ENCODE peak calls at places on chromosomes 11 and 22, in nine cellular contexts. S, B, E, U, J, W, L, F and N are unnamed samples.

GRCh38 chr11:581342-581741 is 5.1 kb downstream of the PHRF1 start:
- DNase-seq in L (no peak), E (no peak), J (no peak), B (no peak), S (no peak), W (no peak), F (no peak), U (no peak), N (no peak)

GRCh38 chr11:35856756-35857155 is 87.1 kb upstream of the LDLRAD3 start:
- DNase-seq in S (no peak), W (no peak), J (no peak), B (no peak), U (no peak), F (no peak), E (no peak), L (no peak), N (no peak)

GRCh38 chr11:120134931-120135228 is 3.0 kb downstream of the TRIM29 start:
- DNase-seq in L (no peak), S (no peak), B (no peak), E (no peak), W (no peak), U (no peak), F (no peak), J (no peak), N (no peak)

GRCh38 chr11:130816516-130816915 is 99.8 kb downstream of the SNX19 start:
- DNase-seq in E (no peak), S (no peak), J (peak), L (no peak), U (no peak), F (no peak), W (no peak), B (no peak), N (peak)

GRCh38 chr11:83292709-83293435 is 6.7 kb upstream of the CCDC90B start:
- DNase-seq in L (no peak), W (peak), F (peak), J (peak), U (peak), S (peak), E (no peak), B (peak), N (peak)

GRCh38 chr11:82775218-82775617 is 41.6 kb upstream of the FAM181B start:
- DNase-seq in J (no peak), B (no peak), E (no peak), F (no peak), L (no peak), U (no peak), S (no peak), W (no peak), N (no peak)

GRCh38 chr11:68211546-68211945 is 1.6 kb downstream of the KMT5B start:
- DNase-seq in B (peak), U (no peak), W (no peak), F (no peak), S (no peak), E (no peak), L (no peak), J (no peak), N (no peak)

GRCh38 chr11:1480191-1480554 is 6.4 kb downstream of the MOB2 start:
- DNase-seq in B (peak), L (no peak), S (no peak), W (no peak), E (no peak), J (no peak), F (no peak), U (no peak), N (no peak)

GRCh38 chr11:12225046-12225739 is 114.8 kb downstream of the MICAL2 start:
- DNase-seq in L (no peak), U (no peak), S (no peak), J (no peak), E (no peak), F (no peak), W (no peak), B (no peak), N (no peak)

GRCh38 chr22:20523118-20523983 is 15.9 kb downstream of the MED15 start:
- DNase-seq in L (no peak), E (no peak), W (no peak), J (peak), B (no peak), S (no peak), F (peak), U (peak), N (peak)

GRCh38 chr11:67102664-67103063 is 16.4 kb upstream of the KDM2A start:
- DNase-seq in E (no peak), F (no peak), S (no peak), W (no peak), U (no peak), J (no peak), L (no peak), B (no peak), N (no peak)

GRCh38 chr11:17496406-17496805 is 19.8 kb upstream of the ABCC8 start:
- DNase-seq in E (no peak), L (no peak), S (no peak), J (no peak), B (no peak), U (peak), F (peak), W (peak), N (peak)

GRCh38 chr22:50627914-50628542 is at the start of gene ARSA:
- DNase-seq in L (peak), B (peak), U (peak), F (peak), W (peak), S (peak), J (peak), E (peak), N (peak)

GRCh38 chr11:1299621-1300020 is 9.8 kb downstream of the TOLLIP start:
- DNase-seq in L (no peak), F (no peak), U (no peak), S (no peak), B (no peak), J (no peak), E (peak), W (no peak), N (no peak)

GRCh38 chr11:9073826-9074225 is 17.6 kb downstream of the SCUBE2 start:
- DNase-seq in S (no peak), L (no peak), J (peak), U (no peak), E (no peak), B (no peak), W (no peak), F (no peak), N (no peak)

DNA sequence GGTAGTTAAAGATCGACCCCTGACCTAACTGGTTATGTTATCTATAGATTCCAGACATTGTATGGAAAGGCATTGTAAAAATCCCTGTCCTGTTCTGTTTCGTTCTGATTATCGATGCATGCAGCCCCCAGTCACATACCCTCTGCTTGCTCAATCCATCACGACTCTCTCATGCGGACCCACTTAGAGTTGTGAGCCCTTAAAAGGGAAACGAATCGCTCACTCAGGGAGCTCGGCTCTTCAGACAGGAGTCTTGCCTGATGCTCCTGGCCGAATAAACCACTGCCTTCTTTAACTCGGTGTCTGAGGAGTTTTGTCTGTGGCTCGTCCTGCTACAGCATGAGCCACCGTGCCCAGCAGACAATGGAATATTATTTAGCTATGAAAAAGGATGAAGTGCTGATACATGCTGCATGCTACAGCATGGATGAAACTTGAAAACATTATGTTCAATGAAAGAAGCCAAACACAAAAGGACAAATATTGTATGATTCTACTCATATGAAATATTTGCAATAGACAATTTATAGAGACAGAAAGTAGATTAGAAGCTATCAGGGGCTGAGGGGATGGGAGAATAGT is 12.0 kb upstream of the LGALS2 start:
- DNase-seq in B (no peak), J (no peak), L (peak), S (no peak), W (no peak), E (no peak), F (no peak), U (no peak), N (no peak)
- H3K4me3 ChIP-seq in B (no peak), J (no peak), L (peak), S (peak), W (no peak), E (no peak), F (peak), U (peak), N (no peak)

DNA sequence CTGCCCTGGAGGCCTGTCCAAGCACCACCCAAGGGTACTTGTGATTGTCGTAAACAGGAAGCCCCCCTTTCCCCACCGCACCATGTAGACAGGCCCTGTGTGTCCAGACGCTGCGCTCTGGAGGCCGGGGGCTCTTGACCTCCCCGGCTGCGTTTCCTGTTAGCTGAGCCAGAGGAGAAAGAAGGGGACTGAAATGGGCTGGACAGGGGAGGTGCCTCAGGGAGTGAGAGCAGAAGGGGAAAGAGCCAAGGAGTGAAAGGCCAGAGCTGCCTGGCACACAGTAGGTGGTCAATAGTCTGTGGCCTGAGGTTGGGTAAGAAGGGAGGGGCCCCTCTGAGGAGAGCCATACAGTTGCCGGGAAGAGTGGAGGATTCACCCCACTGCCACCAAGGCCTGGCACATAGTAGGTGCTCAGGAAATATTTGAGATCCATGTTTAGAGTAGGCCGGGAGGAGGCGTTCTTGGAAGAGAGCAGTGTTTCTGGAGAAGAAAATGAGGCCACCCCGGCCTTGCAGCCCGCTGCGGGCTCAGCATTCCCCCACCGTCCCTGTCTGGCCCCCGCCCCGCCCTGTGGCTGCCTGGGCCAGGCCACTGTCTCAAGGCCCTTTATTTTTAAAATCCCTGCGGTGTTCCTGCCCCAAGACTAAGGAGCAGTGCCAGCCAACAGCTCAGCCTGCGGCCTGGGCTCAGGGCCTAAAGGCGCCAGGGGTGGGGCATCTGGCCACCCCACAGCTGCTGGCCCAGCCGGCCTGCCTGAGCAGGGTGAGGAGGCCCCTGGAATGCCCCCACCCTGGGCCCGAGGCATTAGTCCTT is 13.6 kb upstream of the CDC42EP1 start:
- DNase-seq in L (peak), S (no peak), F (peak), U (peak), W (peak), E (peak), J (peak), B (peak), N (peak)
- TF ChIP-seq CTCF in L (no peak), S (no peak), F (peak), U (peak), W (no peak), E (no peak), J (no peak), B (no peak), N (no peak)

DNA sequence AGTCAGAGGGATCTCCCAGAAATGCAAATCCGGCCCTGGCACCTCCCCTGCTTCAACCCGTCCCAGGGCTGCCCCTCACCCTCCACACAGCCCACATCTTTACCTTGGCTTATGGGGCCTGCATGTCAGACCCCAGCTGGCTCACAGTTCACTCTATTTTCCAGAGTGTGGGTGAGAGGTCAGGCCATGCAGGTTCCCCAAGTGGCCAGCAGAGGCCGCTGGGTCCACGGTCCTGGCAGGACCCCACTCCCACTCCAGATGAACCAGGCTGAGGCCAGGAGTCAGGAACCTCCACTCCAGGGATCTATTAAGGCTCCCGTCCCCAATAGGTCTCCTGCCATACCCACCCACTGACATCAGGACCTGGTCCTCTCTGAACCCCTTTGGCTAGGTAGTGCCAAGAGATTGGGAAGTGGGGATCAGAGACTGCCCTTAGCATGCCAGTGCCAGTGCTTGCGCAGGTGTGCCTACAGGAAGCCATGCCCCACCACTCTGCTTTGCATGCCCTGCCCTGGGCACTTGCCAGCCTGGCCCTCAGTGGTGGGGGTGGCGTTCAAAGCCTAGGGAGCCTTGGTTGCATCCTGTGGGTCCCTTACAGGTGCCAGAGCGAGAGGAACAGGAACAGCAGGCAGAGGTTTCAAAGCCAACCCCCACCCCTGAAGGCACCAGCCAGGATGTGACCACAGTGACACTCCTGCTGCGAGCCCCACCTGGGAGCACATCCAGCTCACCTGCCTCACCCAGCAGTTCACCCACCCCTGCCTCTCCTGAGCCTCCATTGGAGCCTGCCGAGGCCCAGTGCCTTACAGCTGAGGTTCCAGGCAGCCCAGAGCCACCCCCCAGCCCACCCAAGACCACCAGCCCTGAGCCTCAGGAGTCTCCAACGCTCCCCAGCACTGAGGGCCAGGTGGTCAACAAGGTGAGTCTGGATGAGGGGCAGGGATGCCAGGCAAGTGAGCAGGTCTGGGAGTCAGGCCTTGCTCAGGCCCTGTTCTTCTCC is 8.3 kb downstream of the SMTN start:
- DNase-seq in S (peak), W (peak), F (peak), U (peak), J (peak), L (no peak), E (peak), B (peak), N (peak)
- H3K4me3 ChIP-seq in S (no peak), W (no peak), F (no peak), U (no peak), J (no peak), L (no peak), E (no peak), B (no peak), N (no peak)

DNA sequence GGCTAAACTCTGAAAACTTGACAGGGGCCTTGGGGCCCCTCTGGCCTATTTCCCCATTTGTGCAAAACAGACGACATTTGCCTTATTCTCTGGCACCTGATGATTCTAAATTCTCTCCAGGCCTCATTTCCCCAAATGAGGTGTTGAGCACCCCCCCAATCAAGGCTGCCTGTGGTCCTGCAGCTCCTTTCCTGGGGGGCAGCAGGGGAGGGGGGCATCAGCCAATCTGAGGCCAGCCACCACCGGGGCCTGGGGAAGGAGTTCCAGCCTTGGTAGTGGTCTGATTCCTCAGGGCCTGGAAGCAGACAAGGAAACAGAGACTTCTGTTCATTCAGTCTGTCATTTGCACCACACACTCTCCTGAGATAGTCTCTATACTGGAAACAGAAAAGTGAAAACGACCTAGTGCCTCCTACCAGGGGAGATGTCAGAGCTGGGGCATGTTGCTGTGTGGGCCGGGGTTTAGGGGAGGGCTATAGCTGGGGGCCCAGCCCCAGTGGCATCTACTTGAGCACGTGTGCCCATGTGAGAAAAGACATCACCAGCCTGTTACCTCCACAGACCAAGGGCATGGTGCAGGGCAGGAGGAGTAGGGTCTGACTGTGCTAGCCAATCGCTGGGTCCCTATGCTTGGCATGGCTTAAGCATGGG is 1.9 kb upstream of the TPBGL start:
- DNase-seq in W (no peak), B (no peak), U (no peak), S (no peak), E (no peak), J (no peak), F (no peak), L (no peak), N (no peak)
- TF ChIP-seq CTCF in W (no peak), B (no peak), U (no peak), S (no peak), E (no peak), J (no peak), F (no peak), L (no peak), N (no peak)

DNA sequence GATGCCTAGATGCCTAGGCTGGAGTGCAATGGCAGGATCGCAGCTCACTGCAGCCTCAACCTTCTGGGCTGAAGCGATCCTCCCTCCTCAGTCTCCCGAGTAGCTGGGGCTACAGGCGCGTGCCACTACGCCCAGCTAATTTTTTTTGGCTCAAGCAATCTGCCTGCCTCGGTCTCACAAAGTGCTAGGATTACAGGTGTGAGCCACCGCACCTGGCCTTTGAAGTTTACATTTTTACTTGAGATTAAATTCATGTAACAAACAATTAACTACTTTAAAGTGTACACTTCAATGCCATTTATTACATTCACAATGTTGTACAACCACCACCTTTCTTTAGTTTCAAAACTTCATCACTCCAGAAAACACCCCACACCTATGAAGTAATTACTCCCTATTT is 3.5 kb upstream of the FOSL1 start:
- DNase-seq in W (no peak), E (no peak), B (no peak), F (no peak), S (no peak), U (no peak), L (no peak), J (no peak), N (no peak)
- H3K4me3 ChIP-seq in W (no peak), E (no peak), B (no peak), F (no peak), S (no peak), U (no peak), L (no peak), J (no peak), N (no peak)

GRCh38 chr22:48084041-48084748 is 1321.7 kb downstream of the TBC1D22A start:
- DNase-seq in W (no peak), J (no peak), L (no peak), U (no peak), S (peak), F (no peak), E (no peak), B (no peak), N (no peak)
- TF ChIP-seq CTCF in W (no peak), J (no peak), L (no peak), U (no peak), S (no peak), F (no peak), E (no peak), B (no peak), N (no peak)

GRCh38 chr11:126060651-126061220 is 1.9 kb downstream of the CDON start:
- DNase-seq in L (no peak), W (no peak), U (no peak), S (no peak), B (no peak), F (no peak), E (no peak), J (no peak), N (no peak)
- H3K4me3 ChIP-seq in L (no peak), W (no peak), U (no peak), S (no peak), B (no peak), F (peak), E (no peak), J (no peak), N (no peak)

DNA sequence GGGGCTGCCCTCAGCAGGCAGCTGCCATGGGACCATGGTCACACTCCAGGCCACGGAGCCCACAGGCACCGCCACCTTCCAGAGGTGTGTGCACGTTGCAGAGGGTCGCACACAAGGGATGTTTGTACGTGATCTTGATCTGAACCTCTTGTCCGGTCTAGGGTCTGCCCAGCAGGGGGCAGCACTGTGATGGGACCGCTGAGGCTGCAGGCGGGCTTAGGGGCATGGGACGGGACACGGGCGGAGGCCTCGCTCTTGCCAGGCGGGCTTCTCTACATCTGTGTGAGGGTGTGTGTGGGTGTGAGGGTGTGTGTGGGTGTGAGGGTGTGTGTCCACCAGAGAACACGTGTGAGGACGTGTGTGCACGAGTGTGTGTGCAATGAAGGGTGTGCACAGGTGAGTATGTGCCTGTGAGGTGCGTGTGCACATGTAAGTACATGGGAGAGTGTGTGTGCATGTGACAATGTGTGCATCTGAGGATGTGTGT is 52.4 kb downstream of the CACNA1I start:
- DNase-seq in J (peak), E (peak), W (peak), F (peak), B (peak), L (no peak), S (peak), U (peak), N (peak)
- TF ChIP-seq CTCF in J (peak), E (peak), W (peak), F (peak), B (peak), L (peak), S (peak), U (peak), N (peak)

GRCh38 chr11:46295312-46295995 is 18.0 kb downstream of the CREB3L1 start:
- DNase-seq in W (peak), S (peak), E (peak), F (peak), L (peak), U (peak), J (peak), B (peak), N (peak)
- H3K4me3 ChIP-seq in W (peak), S (peak), E (peak), F (peak), L (peak), U (peak), J (peak), B (no peak), N (peak)